ENCODE peak calls at places on chromosome 22, in four cellular contexts. One of them, this sample, is unnamed.
A peak's percentile ranks its signal among the peaks of the same experiment; 100 is the strongest.

GRCh38 chr22:48320671-48321515 is 1506.8 kb downstream of the BRD1 start:
- DNase-seq in gastrocnemius medialis: no peak
- DNase-seq in mesendoderm: no peak
- DNase-seq in H9: no peak
- DNase-seq in this sample: no peak

GRCh38 chr22:24536089-24536488 is 18.8 kb downstream of the GUCD1 start:
- DNase-seq in gastrocnemius medialis: no peak
- DNase-seq in mesendoderm: no peak
- DNase-seq in H9: no peak
- DNase-seq in this sample: no peak

GRCh38 chr22:46087816-46088277 is 62.5 kb upstream of the PPARA start:
- DNase-seq in gastrocnemius medialis: peak; percentile 95
- DNase-seq in mesendoderm: peak; percentile 11
- DNase-seq in H9: no peak
- DNase-seq in this sample: peak; percentile 35

GRCh38 chr22:42436402-42436801 is 4.2 kb upstream of the NFAM1 start:
- DNase-seq in gastrocnemius medialis: no peak
- DNase-seq in mesendoderm: no peak
- DNase-seq in H9: no peak
- DNase-seq in this sample: no peak

GRCh38 chr22:46453006-46453828 is 84.2 kb downstream of the CELSR1 start:
- DNase-seq in gastrocnemius medialis: no peak
- DNase-seq in mesendoderm: no peak
- DNase-seq in H9: no peak
- DNase-seq in this sample: no peak

GRCh38 chr22:24423519-24424000 is 3.8 kb upstream of the ADORA2A start:
- DNase-seq in gastrocnemius medialis: no peak
- DNase-seq in mesendoderm: peak; percentile 42
- DNase-seq in H9: peak; percentile 68
- DNase-seq in this sample: no peak

GRCh38 chr22:43006016-43006505 is 8.9 kb downstream of the PACSIN2 start:
- DNase-seq in gastrocnemius medialis: no peak
- DNase-seq in mesendoderm: no peak
- DNase-seq in H9: no peak
- DNase-seq in this sample: no peak

GRCh38 chr22:31055322-31056159 is 25.6 kb upstream of the SMTN start:
- DNase-seq in gastrocnemius medialis: peak; percentile 76
- DNase-seq in mesendoderm: peak; percentile 86
- DNase-seq in H9: peak; percentile 45
- DNase-seq in this sample: peak; percentile 93

GRCh38 chr22:47997612-47998011 is 1235.2 kb downstream of the TBC1D22A start:
- DNase-seq in gastrocnemius medialis: no peak
- DNase-seq in mesendoderm: no peak
- DNase-seq in H9: no peak
- DNase-seq in this sample: no peak

GRCh38 chr22:41311487-41311886 is 10.2 kb downstream of the ZC3H7B start:
- DNase-seq in gastrocnemius medialis: no peak
- DNase-seq in mesendoderm: peak; percentile 40
- DNase-seq in H9: no peak
- DNase-seq in this sample: no peak

GRCh38 chr22:41816241-41816640 is 15.8 kb downstream of the CCDC134 start:
- DNase-seq in gastrocnemius medialis: peak; percentile 69
- DNase-seq in mesendoderm: no peak
- DNase-seq in H9: no peak
- DNase-seq in this sample: no peak

GRCh38 chr22:22773979-22774738 is 113.5 kb upstream of the IGLL5 start:
- DNase-seq in gastrocnemius medialis: no peak
- DNase-seq in mesendoderm: no peak
- DNase-seq in H9: no peak
- DNase-seq in this sample: no peak

GRCh38 chr22:32265882-32266767 is 11.0 kb upstream of the SLC5A4 start:
- DNase-seq in gastrocnemius medialis: peak; percentile 50
- DNase-seq in mesendoderm: peak; percentile 78
- DNase-seq in H9: peak; percentile 65
- DNase-seq in this sample: peak; percentile 64

GRCh38 chr22:25119609-25120008 is 80.0 kb upstream of the CRYBB3 start:
- DNase-seq in gastrocnemius medialis: no peak
- DNase-seq in mesendoderm: no peak
- DNase-seq in H9: no peak
- DNase-seq in this sample: no peak

GRCh38 chr22:50030315-50031188 is 18.0 kb upstream of the IL17REL start:
- DNase-seq in gastrocnemius medialis: peak; percentile 54
- DNase-seq in mesendoderm: peak; percentile 71
- DNase-seq in H9: peak; percentile 87
- DNase-seq in this sample: peak; percentile 79

GRCh38 chr22:42396621-42397331 is 35.4 kb downstream of the NFAM1 start:
- DNase-seq in gastrocnemius medialis: peak; percentile 29
- DNase-seq in mesendoderm: no peak
- DNase-seq in H9: no peak
- DNase-seq in this sample: no peak

GRCh38 chr22:32680277-32680676 is 121.2 kb upstream of the TIMP3 start:
- DNase-seq in gastrocnemius medialis: no peak
- DNase-seq in mesendoderm: no peak
- DNase-seq in H9: no peak
- DNase-seq in this sample: no peak

DNA sequence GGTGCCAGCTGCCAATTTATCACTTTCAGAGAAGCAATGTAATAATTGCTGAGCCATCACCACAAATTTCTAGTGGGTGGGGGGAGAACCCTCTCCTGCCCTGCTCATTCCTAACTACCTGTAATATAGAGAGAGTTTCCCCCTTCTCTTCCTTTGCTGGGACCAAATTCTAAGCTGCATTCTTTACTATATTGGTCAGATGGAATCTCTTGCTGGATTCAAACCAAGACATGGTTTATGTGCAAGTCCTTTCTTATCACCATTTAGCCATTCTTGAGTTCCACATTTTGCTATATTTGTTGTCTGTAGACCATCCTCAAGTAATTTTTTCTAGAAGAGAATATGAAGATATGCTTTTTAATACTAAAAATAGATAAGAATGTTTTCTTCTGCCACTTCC is 452.1 kb downstream of the MN1 start:
- DNase-seq in gastrocnemius medialis: no peak
- DNase-seq in mesendoderm: no peak
- DNase-seq in H9: no peak
- DNase-seq in this sample: no peak
- H3K4me1 ChIP-seq in gastrocnemius medialis: no peaks in the 10 kb centered on the region
- H3K4me1 ChIP-seq in mesendoderm: peaks cover 1% of the 10 kb centered on the region
- H3K4me1 ChIP-seq in H9: no peaks in the 10 kb centered on the region
- H3K4me1 ChIP-seq in this sample: no peaks in the 10 kb centered on the region

DNA sequence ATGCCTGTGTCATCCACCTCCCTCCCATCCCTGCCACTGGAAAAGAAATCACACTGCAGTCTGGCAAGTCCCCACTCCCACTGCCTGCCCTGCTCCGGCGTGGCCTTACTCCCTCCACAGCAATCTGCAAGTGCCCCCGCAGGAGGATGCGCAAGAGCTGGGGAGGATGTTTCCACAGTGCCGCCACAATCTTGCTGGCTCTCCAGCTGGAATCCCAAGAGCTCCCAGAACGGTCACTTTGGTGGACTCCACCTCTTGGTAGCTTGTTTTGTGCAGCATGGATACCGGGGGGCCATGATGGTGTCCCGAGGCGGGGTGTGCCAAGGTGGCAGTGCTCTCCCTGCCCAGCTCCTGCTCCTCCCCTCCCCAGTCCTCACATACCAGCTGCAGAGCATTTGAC is 76.3 kb downstream of the MICAL3 start:
- DNase-seq in gastrocnemius medialis: no peak
- DNase-seq in mesendoderm: no peak
- DNase-seq in H9: no peak
- DNase-seq in this sample: no peak
- H3K4me1 ChIP-seq in gastrocnemius medialis: peaks cover 70% of the 10 kb centered on the region
- H3K4me1 ChIP-seq in mesendoderm: peaks cover 4% of the 10 kb centered on the region
- H3K4me1 ChIP-seq in H9: peaks cover 8% of the 10 kb centered on the region
- H3K4me1 ChIP-seq in this sample: no peaks in the 10 kb centered on the region

DNA sequence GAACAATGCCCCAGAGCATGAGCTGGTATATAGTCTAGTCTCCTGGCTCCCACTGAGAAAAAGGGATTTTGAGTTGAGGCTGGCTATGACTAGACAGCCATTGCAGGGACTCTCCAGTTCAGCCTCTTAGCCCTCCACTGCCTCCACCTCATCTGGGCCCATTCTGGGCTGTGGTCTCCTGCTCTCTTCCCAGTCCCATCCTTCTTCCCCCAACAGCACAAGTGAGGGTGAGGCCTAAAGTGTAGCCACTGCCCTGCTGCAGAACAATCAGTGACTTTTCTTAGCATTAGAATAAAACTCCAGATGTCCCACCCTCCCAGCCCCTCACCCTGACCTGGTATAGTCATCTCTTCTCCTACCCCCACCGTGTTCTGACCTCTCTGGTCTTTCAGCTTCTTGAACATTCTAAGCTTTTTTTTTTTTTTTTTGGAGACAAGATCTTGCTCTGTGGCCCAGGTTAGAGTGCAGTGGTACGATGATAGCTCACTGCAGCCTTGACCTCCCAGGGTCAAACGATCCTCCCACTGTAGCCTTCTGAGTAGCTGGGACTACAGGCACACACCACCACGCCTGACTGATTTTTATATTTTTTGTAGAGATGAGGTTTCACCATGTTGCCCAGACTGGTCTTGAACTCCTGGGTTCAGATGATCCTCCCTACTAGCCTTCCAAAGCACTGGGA is 4.3 kb downstream of the MED15 start:
- DNase-seq in gastrocnemius medialis: no peak
- DNase-seq in mesendoderm: no peak
- DNase-seq in H9: no peak
- DNase-seq in this sample: no peak
- H3K4me1 ChIP-seq in gastrocnemius medialis: peaks cover 54% of the 10 kb centered on the region
- H3K4me1 ChIP-seq in mesendoderm: peaks cover 8% of the 10 kb centered on the region
- H3K4me1 ChIP-seq in H9: peaks cover 7% of the 10 kb centered on the region
- H3K4me1 ChIP-seq in this sample: peaks cover 22% of the 10 kb centered on the region

DNA sequence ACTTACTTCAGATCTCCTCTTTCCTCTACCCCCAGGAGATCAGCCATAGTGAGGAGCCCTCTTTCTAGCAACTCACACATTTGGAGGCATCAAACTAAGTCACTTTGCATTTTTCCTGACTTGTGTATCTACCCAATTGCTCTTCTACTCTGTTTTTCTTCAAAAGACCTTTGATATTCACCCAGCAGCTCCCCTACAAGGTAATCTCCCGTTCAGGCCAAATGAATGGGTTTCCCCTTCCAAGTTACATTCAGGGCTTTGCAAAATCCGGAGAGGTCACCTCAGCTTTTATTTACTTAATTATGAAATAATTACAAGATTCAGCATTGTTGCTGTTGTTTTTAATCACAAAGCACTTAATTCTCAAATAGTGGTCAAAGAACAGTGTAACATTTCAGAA is 6.1 kb downstream of the LARGE1 start:
- DNase-seq in gastrocnemius medialis: no peak
- DNase-seq in mesendoderm: no peak
- DNase-seq in H9: no peak
- DNase-seq in this sample: no peak
- H3K4me1 ChIP-seq in gastrocnemius medialis: peaks cover 42% of the 10 kb centered on the region
- H3K4me1 ChIP-seq in mesendoderm: peaks cover 12% of the 10 kb centered on the region
- H3K4me1 ChIP-seq in H9: peaks cover 9% of the 10 kb centered on the region
- H3K4me1 ChIP-seq in this sample: no peaks in the 10 kb centered on the region

GRCh38 chr22:36318442-36318841 is 65.5 kb downstream of the APOL1 start:
- DNase-seq in gastrocnemius medialis: no peak
- DNase-seq in mesendoderm: no peak
- DNase-seq in H9: no peak
- DNase-seq in this sample: no peak

GRCh38 chr22:36321797-36322601 is 65.8 kb downstream of the MYH9 start:
- DNase-seq in gastrocnemius medialis: no peak
- DNase-seq in mesendoderm: no peak
- DNase-seq in H9: no peak
- DNase-seq in this sample: no peak

GRCh38 chr22:36322602-36322915 is 65.2 kb downstream of the MYH9 start:
- DNase-seq in gastrocnemius medialis: no peak
- DNase-seq in mesendoderm: no peak
- DNase-seq in H9: no peak
- DNase-seq in this sample: no peak

GRCh38 chr22:36319595-36320497 is 66.9 kb downstream of the APOL1 start:
- DNase-seq in gastrocnemius medialis: no peak
- DNase-seq in mesendoderm: no peak
- DNase-seq in H9: no peak
- DNase-seq in this sample: no peak

DNA sequence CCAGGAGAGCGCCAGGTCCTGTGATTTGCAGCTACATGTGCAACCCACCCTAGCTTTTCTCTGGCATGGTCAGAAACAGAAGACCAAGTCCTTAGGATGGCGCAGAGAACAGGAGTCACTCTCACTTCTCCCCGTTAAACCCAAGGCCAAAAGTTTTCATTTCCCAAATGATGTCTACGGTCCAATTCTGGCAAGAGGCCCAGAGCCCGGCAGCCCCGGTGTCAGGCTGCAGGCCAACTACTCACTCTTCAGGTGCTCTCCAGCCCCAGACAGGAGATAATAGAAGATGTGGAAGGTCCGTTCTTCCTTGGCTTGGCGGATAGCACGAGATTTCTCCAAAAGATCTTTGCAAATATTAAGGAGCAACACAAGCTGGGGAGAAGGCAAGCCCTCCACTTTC is 67.2 kb downstream of the MYH9 start:
- DNase-seq in gastrocnemius medialis: no peak
- DNase-seq in mesendoderm: no peak
- DNase-seq in H9: no peak
- DNase-seq in this sample: no peak
- H3K4me1 ChIP-seq in gastrocnemius medialis: peaks cover 30% of the 10 kb centered on the region
- H3K4me1 ChIP-seq in mesendoderm: no peaks in the 10 kb centered on the region
- H3K4me1 ChIP-seq in H9: no peaks in the 10 kb centered on the region
- H3K4me1 ChIP-seq in this sample: no peaks in the 10 kb centered on the region

DNA sequence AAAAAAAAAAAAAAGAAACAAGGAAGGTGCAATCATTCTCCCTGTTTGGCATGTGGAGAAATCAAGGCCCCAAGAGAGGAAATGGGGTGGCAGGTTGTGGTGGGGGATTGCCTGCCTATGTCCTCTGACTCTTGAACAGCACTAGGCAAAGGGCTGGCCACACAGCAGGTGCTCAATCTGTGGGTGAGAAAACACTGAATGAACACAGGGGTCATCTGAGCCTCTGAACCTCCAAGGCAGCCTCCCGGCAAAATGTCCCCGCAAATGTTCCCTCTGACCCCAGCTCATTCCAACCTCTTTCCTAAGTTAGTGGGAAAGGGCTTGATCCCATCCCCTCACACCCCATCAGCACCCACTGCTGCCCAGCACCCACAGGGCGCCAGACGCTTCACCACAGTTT is 4.6 kb downstream of the PLA2G6 start:
- DNase-seq in gastrocnemius medialis: peak; percentile 18
- DNase-seq in mesendoderm: no peak
- DNase-seq in H9: no peak
- DNase-seq in this sample: no peak
- H3K4me1 ChIP-seq in gastrocnemius medialis: peaks cover 66% of the 10 kb centered on the region
- H3K4me1 ChIP-seq in mesendoderm: peaks cover 8% of the 10 kb centered on the region
- H3K4me1 ChIP-seq in H9: peaks cover 12% of the 10 kb centered on the region
- H3K4me1 ChIP-seq in this sample: peaks cover 44% of the 10 kb centered on the region

This sample was measured in Caco-2.